ENCODE peak calls at places on chromosomes 12 and 14, in eight cellular contexts. H is GM06990, T is psoas muscle, N is SK-N-SH, D is AG10803, O is ovary, R is AG04449, A is hepatocyte. P is an unnamed sample.
A peak's percentile ranks its signal among the peaks of the same experiment; 100 is the strongest.

GRCh38 chr12:12156835-12157234 is 86.1 kb downstream of the BCL2L14 start:
- DNase-seq in A (no peak), H (no peak), O (no peak), N (no peak), R (no peak), T (no peak), D (no peak), P (no peak)

GRCh38 chr12:70962226-70962794 is 41.8 kb upstream of the PTPRR start:
- DNase-seq in R (no peak), D (no peak), A (no peak), T (no peak), H (no peak), O (no peak), N (no peak), P (no peak)

GRCh38 chr14:72597834-72598233 is 296.1 kb downstream of the DPF3 start:
- DNase-seq in O (no peak), A (no peak), H (no peak), N (no peak), R (no peak), T (no peak), D (no peak), P (no peak)

GRCh38 chr12:65935906-65936528 is 111.7 kb downstream of the HMGA2 start:
- DNase-seq in O (no peak), D (no peak), R (no peak), N (no peak), T (no peak), H (no peak), A (no peak), P (no peak)

GRCh38 chr14:103315368-103315911 is 18.6 kb upstream of the EIF5 start:
- DNase-seq in R (no peak), N (no peak), A (peak; percentile 60), D (peak; percentile 66), O (peak; percentile 62), H (no peak), T (peak; percentile 67), P (peak; percentile 57)

GRCh38 chr12:74770552-74770951 is 232.9 kb downstream of the ATXN7L3B start:
- DNase-seq in H (no peak), D (no peak), R (no peak), T (no peak), O (no peak), A (no peak), N (no peak), P (no peak)

GRCh38 chr14:102027951-102028350 is 58.9 kb downstream of the HSP90AA1 start:
- DNase-seq in D (no peak), A (no peak), O (no peak), H (no peak), T (no peak), N (no peak), R (no peak), P (no peak)

GRCh38 chr12:52362118-52362726 is 5.1 kb downstream of the KRT85 start:
- DNase-seq in D (no peak), A (no peak), N (no peak), R (no peak), O (no peak), T (no peak), H (no peak), P (no peak)

GRCh38 chr12:124613151-124613585 is 45.8 kb upstream of the NCOR2 start:
- DNase-seq in O (no peak), D (peak; percentile 65), R (no peak), N (no peak), T (no peak), H (no peak), A (peak; percentile 53), P (peak; percentile 98)

GRCh38 chr12:120110550-120111501 is 5.7 kb downstream of the RAB35 start:
- DNase-seq in A (no peak), D (no peak), H (peak; percentile 77), R (no peak), N (no peak), T (peak; percentile 68), O (no peak), P (no peak)

GRCh38 chr14:94028450-94028826 is 2.3 kb downstream of the OTUB2 start:
- DNase-seq in A (no peak), T (no peak), R (no peak), H (no peak), N (no peak), O (no peak), D (no peak), P (no peak)

GRCh38 chr12:131327521-131328488 is 374.1 kb downstream of the ADGRD1 start:
- DNase-seq in N (peak; percentile 45), O (no peak), A (no peak), H (no peak), R (no peak), T (no peak), D (no peak), P (no peak)

GRCh38 chr12:69688496-69689427 is 10.3 kb downstream of the BEST3 start:
- DNase-seq in D (peak; percentile 94), A (peak; percentile 86), O (peak; percentile 16), H (peak; percentile 3), N (peak; percentile 23), T (peak; percentile 90), R (peak; percentile 74), P (peak; percentile 88)

GRCh38 chr14:69360438-69361108 is 37.5 kb downstream of the ERH start:
- DNase-seq in A (no peak), T (no peak), D (no peak), O (no peak), R (no peak), H (peak; percentile 54), N (no peak), P (no peak)

GRCh38 chr14:87944987-87945604 is 47.9 kb downstream of the GALC start:
- DNase-seq in R (peak; percentile 24), N (peak; percentile 3), H (peak; percentile 9), A (peak; percentile 56), D (peak; percentile 66), O (no peak), T (no peak), P (peak; percentile 80)

GRCh38 chr12:3341594-3341993 is 149.4 kb upstream of the PRMT8 start:
- DNase-seq in D (no peak), T (no peak), O (no peak), N (no peak), A (no peak), H (no peak), R (no peak), P (no peak)

GRCh38 chr12:110649341-110649847 is 35.5 kb downstream of the TCTN1 start:
- DNase-seq in A (no peak), H (no peak), R (no peak), T (no peak), D (peak; percentile 10), N (peak; percentile 69), O (no peak), P (no peak)

GRCh38 chr12:131042848-131043245 is 89.1 kb downstream of the ADGRD1 start:
- DNase-seq in D (no peak), R (no peak), O (no peak), H (no peak), A (no peak), N (peak; percentile 88), T (no peak), P (no peak)

GRCh38 chr14:23300687-23301223 is 1.9 kb downstream of the PPP1R3E start:
- DNase-seq in D (no peak), T (peak; percentile 61), H (no peak), R (no peak), A (peak; percentile 68), N (no peak), O (peak; percentile 63), P (no peak)

GRCh38 chr12:124915249-124916236 is 1.1 kb upstream of the UBC start:
- DNase-seq in T (peak; percentile 79), R (no peak), N (no peak), O (no peak), D (peak; percentile 50), H (no peak), A (peak; percentile 71), P (peak; percentile 53)

GRCh38 chr12:52980096-52980694 is 26.1 kb upstream of the EIF4B start:
- DNase-seq in H (no peak), N (no peak), A (no peak), T (no peak), O (no peak), D (no peak), R (no peak), P (no peak)

GRCh38 chr14:35123388-35123703 is 994 bp downstream of the PRORP start:
- DNase-seq in D (no peak), A (no peak), O (no peak), R (no peak), N (no peak), H (no peak), T (no peak), P (no peak)

DNA sequence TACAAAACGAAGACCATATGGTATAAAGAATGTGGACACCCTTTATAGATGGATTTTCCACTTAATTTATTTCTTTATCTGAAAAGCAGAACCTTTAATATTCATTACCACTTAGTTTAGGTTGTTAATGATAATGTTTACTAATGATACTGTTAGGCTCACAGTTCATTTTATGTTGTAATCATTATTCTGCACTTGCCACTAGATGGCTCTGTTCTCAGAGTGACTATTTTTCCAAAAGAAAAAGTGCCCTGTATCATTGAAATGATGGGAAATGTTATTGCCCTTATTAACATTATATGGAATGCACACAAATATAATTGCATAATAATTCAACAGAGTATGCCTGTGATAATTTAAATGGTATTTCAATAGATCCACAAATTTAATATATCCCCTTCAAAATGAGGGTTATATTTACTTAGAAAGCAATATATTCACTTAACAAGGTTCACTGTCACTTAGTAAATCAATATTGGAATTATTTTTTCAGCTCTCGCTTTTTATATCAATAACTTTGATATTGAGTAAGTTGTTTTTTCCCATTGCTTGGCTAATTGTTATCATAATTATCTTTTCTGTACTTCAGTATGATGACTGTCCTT is 95.7 kb downstream of the PDE3A start:
- DNase-seq in R (no peak), A (peak; percentile 17), D (peak; percentile 33), O (no peak), T (no peak), N (peak; percentile 10), H (no peak), P (peak; percentile 52)
- TF ChIP-seq CTCF in R (peak; percentile 41), A (peak; percentile 68), D (peak; percentile 79), O (no peak), T (peak; percentile 54), N (peak; percentile 86), H (peak; percentile 56), P (peak; percentile 68)

GRCh38 chr12:132469423-132469822 is 20.5 kb upstream of the FBRSL1 start:
- DNase-seq in O (no peak), R (no peak), A (no peak), N (no peak), T (no peak), D (no peak), H (no peak), P (no peak)
- H3K4me3 ChIP-seq in O (no peak overlapping the region), R (no peak overlapping the region), A (no peak overlapping the region), N (no peak overlapping the region), T (no peak overlapping the region), D (no peak overlapping the region), H (peak overlapping the region; percentile 14), P (no peak overlapping the region)

GRCh38 chr12:118120579-118121363 is 15.2 kb upstream of the PEBP1 start:
- DNase-seq in A (peak; percentile 84), H (peak; percentile 36), N (peak; percentile 86), O (peak; percentile 87), R (no peak), T (peak; percentile 73), D (peak; percentile 65), P (peak; percentile 71)
- TF ChIP-seq CTCF in A (peak; percentile 75), H (peak; percentile 66), N (peak; percentile 48), O (peak; percentile 65), R (peak; percentile 80), T (peak; percentile 71), D (peak; percentile 64), P (peak; percentile 65)

DNA sequence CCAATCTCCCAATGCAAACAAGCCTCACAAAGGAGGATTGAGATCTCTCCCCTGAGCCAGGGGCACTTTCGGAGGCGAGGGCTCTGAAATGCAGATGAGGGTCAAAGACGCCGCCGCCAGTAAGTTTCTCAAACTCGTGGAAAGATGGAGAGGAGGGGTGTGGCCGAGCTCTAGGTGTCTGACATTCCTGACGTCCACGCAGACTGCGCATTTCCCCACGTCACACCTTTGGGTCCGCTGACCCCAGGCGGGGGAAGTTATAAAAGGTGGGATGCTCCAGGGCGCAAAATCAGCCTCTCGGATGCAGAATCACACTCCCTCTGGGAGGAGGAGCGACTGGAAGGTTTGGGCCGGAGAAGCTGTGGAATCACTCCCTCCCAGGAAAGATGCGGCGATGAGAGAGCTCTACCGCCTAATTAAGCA is 2.1 kb downstream of the COL2A1 start:
- DNase-seq in H (no peak), T (no peak), O (no peak), D (no peak), A (no peak), N (peak; percentile 53), R (no peak), P (peak; percentile 5)
- H3K4me3 ChIP-seq in H (no peak overlapping the region), T (peak overlapping the region; percentile 67), O (peak overlapping the region; percentile 39), D (peak overlapping the region; percentile 63), A (peak overlapping the region; percentile 37), N (peak overlapping the region; percentile 66), R (peak overlapping the region; percentile 56), P (peak overlapping the region; percentile 66)